ENCODE peak calls at places on chromosomes 2 and 18, in six cellular contexts. R, J, Z, F, U and V are unnamed samples.

GRCh38 chr18:48902856-48903601 is 47.7 kb downstream of the SMAD7 start:
- DNase-seq in J (no peak), R (peak; percentile 76), Z (no peak), F (peak; percentile 48), U (peak; percentile 74), V (no peak)

GRCh38 chr18:36440614-36441013 is 143.1 kb downstream of the FHOD3 start:
- DNase-seq in R (peak; percentile 48), Z (no peak), U (no peak), J (no peak), F (no peak), V (no peak)

GRCh38 chr2:207182916-207183315 is 17.2 kb upstream of the KLF7 start:
- DNase-seq in R (no peak), F (no peak), J (no peak), U (no peak), Z (no peak), V (no peak)

GRCh38 chr2:8676915-8677645 is 4.8 kb upstream of the ID2 start:
- DNase-seq in R (no peak), J (peak; percentile 56), U (no peak), F (no peak), Z (no peak), V (no peak)

GRCh38 chr2:48651127-48651526 is 33.5 kb downstream of the GTF2A1L start:
- DNase-seq in U (no peak), R (peak; percentile 11), J (no peak), F (no peak), Z (peak; percentile 1), V (no peak)

GRCh38 chr18:6851480-6851879 is 122.0 kb downstream of the ARHGAP28 start:
- DNase-seq in F (no peak), R (no peak), Z (no peak), U (no peak), J (no peak), V (no peak)

GRCh38 chr2:229713371-229714079 is 830 bp downstream of the DNER start:
- DNase-seq in R (no peak), U (peak; percentile 19), J (no peak), Z (peak; percentile 16), F (peak; percentile 79), V (no peak)

GRCh38 chr2:224359569-224359968 is 42.3 kb downstream of the FAM124B start:
- DNase-seq in R (no peak), F (no peak), J (no peak), U (no peak), Z (no peak), V (no peak)

GRCh38 chr2:237128026-237128703 is 42.5 kb downstream of the COPS8 start:
- DNase-seq in R (peak; percentile 99), Z (peak; percentile 99), U (peak; percentile 93), J (peak; percentile 84), F (no peak), V (no peak)

GRCh38 chr18:8354304-8354703 is 254.9 kb upstream of the RAB12 start:
- DNase-seq in J (no peak), R (no peak), F (no peak), Z (no peak), U (no peak), V (no peak)

GRCh38 chr2:162301151-162301804 is 17.2 kb downstream of the IFIH1 start:
- DNase-seq in U (peak; percentile 19), Z (peak; percentile 74), R (peak; percentile 44), J (peak; percentile 45), F (no peak), V (no peak)

GRCh38 chr18:11149441-11150270 is at the start of gene PIEZO2:
- DNase-seq in U (peak; percentile 71), R (peak; percentile 69), J (peak; percentile 55), F (peak; percentile 95), Z (no peak), V (peak; percentile 88)

GRCh38 chr2:190674966-190675650 is 26.2 kb downstream of the NAB1 start:
- DNase-seq in Z (no peak), U (no peak), F (no peak), J (no peak), R (no peak), V (no peak)

GRCh38 chr2:48080534-48081316 is 174.4 kb upstream of the FBXO11 start:
- DNase-seq in J (no peak), R (no peak), F (no peak), Z (no peak), U (no peak), V (no peak)

DNA sequence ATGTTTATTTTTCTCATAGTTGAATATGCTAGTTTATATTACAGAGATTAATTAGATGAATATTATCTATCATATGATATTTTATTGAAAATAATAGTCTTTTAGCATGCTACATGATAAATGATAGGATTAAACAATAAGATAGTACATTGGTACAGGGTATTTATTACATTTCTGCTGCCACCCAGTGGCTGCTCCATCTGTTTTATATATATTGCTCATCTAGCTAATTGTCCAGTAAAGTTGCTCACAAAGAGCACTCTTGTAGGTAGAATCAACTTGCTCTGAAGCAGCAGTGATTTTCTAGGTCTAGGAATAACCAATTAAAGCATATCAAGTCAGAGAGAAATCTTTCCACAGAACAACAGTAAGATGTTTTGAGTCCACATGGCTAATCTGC is 183.3 kb downstream of the ASXL3 start:
- DNase-seq in Z (peak; percentile 45), R (peak; percentile 39), U (no peak), F (no peak), J (no peak), V (no peak)
- TF ChIP-seq CTCF in Z (peak; percentile 52), R (peak; percentile 54), U (peak; percentile 31), F (no peak), J (peak; percentile 28), V (peak; percentile 70)

DNA sequence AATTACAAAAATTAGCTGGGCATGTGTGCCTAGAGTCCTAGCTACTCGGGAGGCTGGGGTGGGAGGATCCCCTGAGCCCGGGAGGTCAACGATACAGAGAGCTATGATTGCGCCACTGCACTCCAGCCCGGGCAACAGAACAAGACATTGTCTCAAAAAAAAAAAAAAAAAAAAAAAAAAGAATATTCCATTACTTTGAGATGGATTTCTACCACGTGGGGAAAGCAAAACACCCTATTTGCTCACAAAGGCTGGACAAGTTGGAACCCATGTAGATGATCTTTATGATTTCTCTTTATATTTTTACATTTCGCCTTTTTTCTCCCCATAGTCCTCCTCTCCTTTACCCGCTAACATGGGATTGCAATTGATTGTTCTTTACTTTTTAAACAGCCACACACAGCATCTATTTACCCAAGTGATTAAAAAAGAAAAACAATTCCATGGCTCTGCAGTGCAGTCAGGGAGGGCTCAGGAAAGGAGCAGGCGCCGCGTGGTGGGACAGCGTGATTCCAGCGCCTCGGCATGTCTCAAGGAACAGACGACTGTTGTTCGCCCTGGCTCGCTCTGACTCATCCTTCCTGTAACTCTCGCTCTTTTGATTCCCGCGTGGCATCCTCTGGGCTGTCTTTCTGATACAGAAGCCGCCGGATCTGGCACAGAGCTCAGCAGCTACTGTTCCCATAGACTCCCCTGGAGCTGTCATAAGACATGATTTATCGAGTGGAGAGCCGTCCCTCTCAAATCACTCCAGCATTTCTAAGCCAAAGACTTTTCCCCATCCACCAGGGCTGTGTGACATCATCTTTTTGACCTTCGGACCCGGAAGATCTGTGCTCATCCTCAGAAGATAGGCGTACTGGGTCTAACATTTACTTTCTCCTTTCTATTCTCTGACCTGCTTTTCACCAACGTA is 230.4 kb upstream of the AGAP1 start:
- DNase-seq in Z (peak; percentile 79), R (peak; percentile 96), F (peak; percentile 72), U (peak; percentile 85), J (peak; percentile 53), V (no peak)
- TF ChIP-seq CTCF in Z (no peak), R (peak; percentile 5), F (no peak), U (no peak), J (no peak), V (no peak)

DNA sequence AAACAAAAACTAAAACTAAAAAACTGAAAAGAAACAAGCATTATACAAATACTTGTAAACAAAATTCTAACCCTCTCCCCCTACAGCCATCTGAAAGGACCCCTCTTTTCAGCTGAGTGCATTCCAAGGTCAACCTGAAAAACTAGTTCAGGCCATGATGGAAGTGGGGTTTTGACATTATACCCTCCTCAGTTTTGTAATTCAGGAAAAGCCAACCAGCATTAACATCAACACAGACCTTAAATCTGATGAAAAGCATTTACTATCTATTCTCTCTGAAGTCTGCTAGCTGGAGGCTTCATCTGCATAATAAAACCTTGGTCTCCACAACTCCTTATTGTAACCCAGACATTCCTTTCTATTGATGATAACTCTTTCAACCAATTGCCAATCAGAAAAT is 302.2 kb downstream of the CNTNAP5 start:
- DNase-seq in R (no peak), J (no peak), Z (no peak), F (no peak), U (no peak), V (no peak)
- TF ChIP-seq CTCF in R (no peak), J (no peak), Z (no peak), F (no peak), U (no peak), V (no peak)

DNA sequence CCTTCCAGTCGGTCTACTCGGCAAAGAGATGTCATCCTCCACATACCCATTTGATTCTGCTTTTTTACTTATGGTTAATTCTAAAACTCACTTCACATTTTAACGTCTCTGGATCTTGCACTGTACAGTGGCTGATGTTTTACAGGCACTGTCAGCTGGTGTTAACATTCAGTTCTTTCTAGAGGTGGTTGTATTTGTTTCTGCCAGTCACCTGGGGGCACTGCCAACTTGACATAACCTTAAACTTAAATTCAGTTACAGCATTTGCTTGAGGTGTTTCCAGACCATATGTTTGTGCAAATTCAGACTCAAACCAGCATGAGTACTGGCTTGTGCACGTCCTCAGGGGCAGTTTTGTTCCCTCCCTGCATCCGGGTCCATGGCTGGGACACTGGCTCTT is 5.3 kb upstream of the TMEM185B start:
- DNase-seq in F (no peak), Z (peak; percentile 48), J (no peak), U (no peak), R (no peak), V (no peak)
- TF ChIP-seq CTCF in F (no peak), Z (peak; percentile 11), J (no peak), U (no peak), R (no peak), V (no peak)

GRCh38 chr2:36318547-36318946 is 37.0 kb upstream of the CRIM1 start:
- DNase-seq in R (no peak), J (no peak), Z (no peak), U (no peak), F (no peak), V (no peak)

GRCh38 chr2:36326286-36326685 is 29.3 kb upstream of the CRIM1 start:
- DNase-seq in U (no peak), J (no peak), F (no peak), Z (no peak), R (no peak), V (no peak)

GRCh38 chr2:36322108-36322507 is 33.5 kb upstream of the CRIM1 start:
- DNase-seq in R (peak; percentile 37), J (no peak), F (no peak), U (no peak), Z (peak; percentile 69), V (no peak)
- TF ChIP-seq CTCF in R (peak; percentile 82), J (no peak), F (no peak), U (peak; percentile 24), Z (peak; percentile 66), V (peak; percentile 63)

GRCh38 chr2:23636412-23636811 is 251.4 kb downstream of the KLHL29 start:
- DNase-seq in F (no peak), J (no peak), Z (peak; percentile 26), U (peak; percentile 37), R (no peak), V (no peak)
- TF ChIP-seq CTCF in F (no peak), J (no peak), Z (peak; percentile 43), U (peak; percentile 27), R (peak; percentile 49), V (peak; percentile 36)

GRCh38 chr2:98923244-98923940 is 12.6 kb downstream of the CRACDL start:
- DNase-seq in J (no peak), U (no peak), R (no peak), F (no peak), Z (no peak), V (no peak)
- TF ChIP-seq CTCF in J (no peak), U (no peak), R (peak; percentile 35), F (no peak), Z (no peak), V (peak; percentile 53)